ENCODE peak calls at places on chromosomes 7 and 10, in five cellular contexts. C, R, D, J and S are unnamed samples.

GRCh38 chr7:118492466-118492865 is 268.0 kb downstream of the ANKRD7 start:
- DNase-seq in D (no peak), C (no peak), R (peak; percentile 97), J (no peak), S (no peak)

GRCh38 chr7:6533893-6534804 is 17.1 kb downstream of the GRID2IP start:
- DNase-seq in R (no peak), J (no peak), D (no peak), C (no peak), S (no peak)

GRCh38 chr10:101284171-101285092 is 55.2 kb upstream of the LBX1 start:
- DNase-seq in D (no peak), R (no peak), C (no peak), J (no peak), S (no peak)

GRCh38 chr10:73234695-73235094 is 12.4 kb downstream of the DNAJC9 start:
- DNase-seq in J (no peak), R (no peak), D (no peak), C (no peak), S (no peak)

GRCh38 chr7:118626739-118627138 is 402.2 kb downstream of the ANKRD7 start:
- DNase-seq in D (no peak), J (no peak), C (no peak), R (no peak), S (no peak)

GRCh38 chr7:136857573-136857972 is 10.9 kb upstream of the CHRM2 start:
- DNase-seq in J (peak; percentile 24), D (no peak), R (no peak), C (no peak), S (no peak)

GRCh38 chr7:92485974-92486373 is 8.2 kb upstream of the ERVW-1 start:
- DNase-seq in C (no peak), D (no peak), J (no peak), R (no peak), S (no peak)

GRCh38 chr7:80588591-80588990 is 49.9 kb upstream of the CD36 start:
- DNase-seq in C (no peak), D (no peak), R (no peak), J (peak; percentile 9), S (no peak)

GRCh38 chr7:130943981-130944380 is 210.0 kb upstream of the KLF14 start:
- DNase-seq in R (no peak), D (no peak), C (no peak), J (no peak), S (no peak)

GRCh38 chr10:95221124-95221523 is 27.1 kb downstream of the ACSM6 start:
- DNase-seq in D (no peak), R (no peak), C (no peak), J (peak; percentile 63), S (no peak)

GRCh38 chr7:139570626-139571025 is 47.1 kb downstream of the CLEC2L start:
- DNase-seq in C (no peak), J (no peak), R (no peak), D (no peak), S (no peak)

GRCh38 chr7:28957822-28958234 is 302 bp downstream of the TRIL start:
- DNase-seq in C (no peak), J (no peak), R (no peak), D (no peak), S (no peak)

GRCh38 chr10:71748671-71749191 is 24.6 kb downstream of the VSIR start:
- DNase-seq in R (no peak), C (no peak), D (no peak), J (no peak), S (peak; percentile 52)

GRCh38 chr10:58291538-58292174 is 22.7 kb downstream of the CISD1 start:
- DNase-seq in C (no peak), D (no peak), R (peak; percentile 64), J (peak; percentile 30), S (no peak)

GRCh38 chr7:66152538-66153191 is 38.0 kb downstream of the CRCP start:
- DNase-seq in R (no peak), D (no peak), C (no peak), J (no peak), S (no peak)

GRCh38 chr7:20296444-20296843 is 34.3 kb upstream of the ITGB8 start:
- DNase-seq in C (no peak), R (no peak), D (no peak), J (peak; percentile 35), S (no peak)

GRCh38 chr10:97850446-97850845 is 803 bp downstream of the GOLGA7B start:
- DNase-seq in R (peak; percentile 78), D (no peak), C (no peak), J (no peak), S (no peak)

GRCh38 chr10:51000164-51000563 is 74.1 kb upstream of the PRKG1 start:
- DNase-seq in J (peak; percentile 32), R (no peak), D (no peak), C (no peak), S (no peak)

GRCh38 chr10:98045785-98046389 is 15.5 kb upstream of the CRTAC1 start:
- DNase-seq in C (peak; percentile 32), D (peak; percentile 58), R (peak; percentile 85), J (peak; percentile 26), S (no peak)

GRCh38 chr7:20331231-20331880 is 656 bp downstream of the ITGB8 start:
- DNase-seq in C (no peak), R (peak; percentile 8), D (no peak), J (no peak), S (peak; percentile 68)

GRCh38 chr7:114653391-114654088 is 238.9 kb downstream of the FOXP2 start:
- DNase-seq in C (no peak), J (no peak), R (no peak), D (no peak), S (no peak)

GRCh38 chr7:44289341-44290249 is 35.8 kb downstream of the CAMK2B start:
- DNase-seq in R (peak; percentile 55), C (no peak), D (no peak), J (no peak), S (peak; percentile 6)

GRCh38 chr7:92840309-92840708 is 3.9 kb upstream of the CDK6 start:
- DNase-seq in C (no peak), R (no peak), D (no peak), J (no peak), S (no peak)

GRCh38 chr7:39240864-39241263 is 263.2 kb downstream of the POU6F2 start:
- DNase-seq in R (no peak), C (no peak), J (no peak), D (no peak), S (no peak)

GRCh38 chr7:128166603-128167315 is 74.3 kb upstream of the LEP start:
- DNase-seq in D (no peak), R (peak; percentile 57), C (no peak), J (no peak), S (peak; percentile 57)

GRCh38 chr7:75546272-75547015 is 54.3 kb downstream of the SPDYE5 start:
- DNase-seq in J (no peak), C (no peak), D (no peak), R (no peak), S (no peak)

GRCh38 chr10:72162978-72163377 is 52.8 kb upstream of the ANAPC16 start:
- DNase-seq in J (peak; percentile 92), R (no peak), C (no peak), D (no peak), S (no peak)

GRCh38 chr7:142776206-142776844 is 5.6 kb downstream of the PRSS2 start:
- DNase-seq in C (no peak), D (no peak), R (peak; percentile 96), J (peak; percentile 91), S (no peak)

GRCh38 chr7:93601363-93601762 is 26.8 kb upstream of the CALCR start:
- DNase-seq in J (no peak), D (no peak), R (peak; percentile 4), C (no peak), S (no peak)

GRCh38 chr10:121608669-121609190 is 10.5 kb upstream of the FGFR2 start:
- DNase-seq in D (peak; percentile 56), J (no peak), R (no peak), C (no peak), S (no peak)

GRCh38 chr10:52187521-52188258 is 126.4 kb upstream of the DKK1 start:
- DNase-seq in C (no peak), D (no peak), R (no peak), J (no peak), S (no peak)